ENCODE peak calls at places on chromosomes 12 and 14, in five cellular contexts. P, O, A, W and R are unnamed samples. For H3K9me3 and H3K4me1, the result is how much of the 10 kb centered on the place peaks cover.

GRCh38 chr14:32985881-32986280 is 47.2 kb downstream of the NPAS3 start:
- DNase-seq in P (no peak), W (no peak), O (no peak), A (no peak), R (no peak)

GRCh38 chr12:93090768-93091172 is 161.7 kb upstream of the EEA1 start:
- DNase-seq in O (no peak), W (no peak), P (no peak), A (peak), R (no peak)

GRCh38 chr12:47268501-47269459 is 189.0 kb upstream of the AMIGO2 start:
- DNase-seq in O (no peak), A (no peak), P (no peak), W (no peak), R (no peak)

GRCh38 chr12:107557026-107557425 is 128.6 kb upstream of the PWP1 start:
- DNase-seq in O (no peak), W (no peak), A (no peak), P (no peak), R (no peak)

GRCh38 chr12:114838480-114838879 is 154.5 kb upstream of the TBX3 start:
- DNase-seq in W (no peak), A (no peak), P (no peak), O (no peak), R (no peak)

GRCh38 chr14:69658664-69659261 is 47.4 kb downstream of the SUSD6 start:
- DNase-seq in O (no peak), P (no peak), A (no peak), W (no peak), R (no peak)

GRCh38 chr12:114396153-114396868 is 9.6 kb downstream of the TBX5 start:
- DNase-seq in P (no peak), O (no peak), W (no peak), A (no peak), R (no peak)

GRCh38 chr12:53145383-53145782 is 35.1 kb upstream of the ZNF740 start:
- DNase-seq in W (no peak), O (no peak), A (no peak), P (no peak), R (no peak)

GRCh38 chr12:20101046-20101445 is 267.3 kb upstream of the PDE3A start:
- DNase-seq in O (no peak), A (no peak), W (no peak), P (peak), R (peak)

GRCh38 chr14:64265222-64265621 is 28.9 kb downstream of the ESR2 start:
- DNase-seq in P (no peak), O (no peak), A (no peak), W (no peak), R (no peak)

GRCh38 chr12:82818276-82819035 is 131.8 kb downstream of the TMTC2 start:
- DNase-seq in A (no peak), W (no peak), O (no peak), P (no peak), R (no peak)

GRCh38 chr12:77751939-77752338 is 78.8 kb upstream of the NAV3 start:
- DNase-seq in P (no peak), W (no peak), A (no peak), O (no peak), R (no peak)

GRCh38 chr12:87660987-87661769 is 368.0 kb downstream of the C12orf50 start:
- DNase-seq in O (no peak), P (no peak), A (no peak), W (no peak), R (no peak)

GRCh38 chr12:71442567-71442931 is 3.0 kb downstream of the LGR5 start:
- DNase-seq in P (no peak), O (no peak), A (no peak), W (no peak), R (no peak)

GRCh38 chr12:12608557-12608957 is 3.1 kb upstream of the CREBL2 start:
- DNase-seq in P (no peak), O (no peak), A (no peak), W (no peak), R (no peak)

GRCh38 chr12:84172823-84173424 is 739.7 kb downstream of the SLC6A15 start:
- DNase-seq in O (peak), P (no peak), W (no peak), A (no peak), R (no peak)

GRCh38 chr12:103877934-103878510 is 37.0 kb upstream of the NT5DC3 start:
- DNase-seq in A (no peak), P (peak), O (no peak), W (no peak), R (no peak)

GRCh38 chr12:51721281-51721940 is 127.1 kb downstream of the FIGNL2 start:
- DNase-seq in W (peak), P (peak), O (peak), A (no peak), R (peak)

GRCh38 chr12:57019983-57020719 is 3.8 kb upstream of the TAC3 start:
- DNase-seq in W (no peak), P (no peak), A (no peak), O (no peak), R (no peak)

GRCh38 chr12:57016348-57016747 is at the start of gene TAC3:
- DNase-seq in O (no peak), P (no peak), A (no peak), W (no peak), R (no peak)

DNA sequence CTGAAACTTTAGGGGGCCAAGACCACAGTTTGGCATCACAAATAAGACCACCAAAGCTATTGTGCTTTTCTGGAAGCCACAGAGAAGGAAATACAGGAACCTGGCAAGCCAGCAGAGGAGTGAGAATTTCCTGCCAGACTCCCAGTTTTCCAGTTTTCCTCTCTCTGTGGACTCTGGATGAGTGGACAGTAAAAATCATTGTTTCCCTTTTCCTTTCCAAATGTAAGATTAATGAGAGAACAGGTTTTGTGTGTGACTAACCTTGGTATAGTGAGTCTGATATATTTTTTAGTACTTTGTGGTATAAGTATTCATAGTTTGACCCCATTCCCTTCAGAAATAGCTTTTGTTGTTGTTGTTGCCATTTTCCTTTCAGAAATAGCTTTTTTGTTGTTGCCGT is 2.6 kb upstream of the TAC3 start:
- DNase-seq in W (no peak), A (no peak), O (no peak), P (no peak), R (no peak)
- H3K4me3 ChIP-seq in W (no peak), A (no peak), O (no peak), P (no peak), R (no peak)

DNA sequence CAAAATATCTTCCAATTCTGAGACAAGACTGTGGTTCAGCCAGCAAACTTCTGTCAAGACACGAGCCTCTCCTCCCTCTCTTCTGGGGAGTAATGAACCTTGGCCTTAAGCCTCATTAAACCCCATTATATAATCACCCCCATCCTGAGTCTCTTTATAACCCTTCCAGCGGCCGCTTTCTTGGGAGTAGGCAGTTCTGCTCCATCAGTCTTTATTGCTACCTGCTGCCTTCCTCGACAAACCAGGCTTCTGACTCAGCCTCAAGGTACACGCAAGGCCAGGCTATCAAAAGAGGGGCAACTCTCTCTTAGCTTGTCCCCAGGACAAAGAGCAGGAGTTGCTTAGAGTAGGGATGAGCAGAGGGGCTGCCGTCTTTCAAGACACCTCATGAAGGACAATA is 300.8 kb upstream of the NOS1 start:
- DNase-seq in P (no peak), A (no peak), W (no peak), O (no peak), R (no peak)
- H3K9me3 ChIP-seq in P (under half), A (under half), W (under half), O (under half), R (under half)

DNA sequence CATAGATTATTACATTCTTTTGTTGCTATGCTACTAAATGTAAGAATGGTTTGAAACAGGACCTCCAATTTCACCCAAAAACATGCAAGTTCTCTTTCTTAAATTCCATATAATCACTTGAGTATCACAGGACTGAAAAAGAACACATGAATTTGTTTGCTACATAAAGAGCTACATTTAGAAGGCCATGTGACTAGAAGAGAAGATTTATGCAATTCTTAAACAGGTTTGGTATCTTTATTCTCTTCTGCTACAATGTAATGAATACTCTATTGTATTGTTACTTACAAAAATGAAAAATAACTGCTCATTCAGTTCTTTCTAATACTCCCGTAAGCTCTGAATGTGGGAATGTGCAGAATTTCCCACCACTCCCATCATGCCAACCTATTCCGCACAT is 9.3 kb downstream of the EPS8 start:
- DNase-seq in P (no peak), A (no peak), O (no peak), W (no peak), R (no peak)
- H3K4me1 ChIP-seq in P (under half), A (under half), O (under half), W (under half), R (under half)

GRCh38 chr12:96516472-96517417 is 27.4 kb downstream of the CFAP54 start:
- DNase-seq in P (peak), O (peak), W (peak), A (peak), R (peak)
- H3K4me3 ChIP-seq in P (no peak), O (no peak), W (no peak), A (no peak), R (no peak)

GRCh38 chr12:126355346-126355745 is 1290.1 kb downstream of the AACS start:
- DNase-seq in O (no peak), P (no peak), W (no peak), A (no peak), R (no peak)

GRCh38 chr12:126353604-126354003 is 1288.4 kb downstream of the AACS start:
- DNase-seq in A (no peak), W (no peak), O (no peak), P (no peak), R (no peak)

GRCh38 chr12:126358806-126359205 is 1293.6 kb downstream of the AACS start:
- DNase-seq in W (no peak), A (no peak), P (no peak), O (no peak), R (no peak)

GRCh38 chr12:126349383-126349782 is 1284.1 kb downstream of the AACS start:
- DNase-seq in W (no peak), O (no peak), A (no peak), P (no peak), R (no peak)

DNA sequence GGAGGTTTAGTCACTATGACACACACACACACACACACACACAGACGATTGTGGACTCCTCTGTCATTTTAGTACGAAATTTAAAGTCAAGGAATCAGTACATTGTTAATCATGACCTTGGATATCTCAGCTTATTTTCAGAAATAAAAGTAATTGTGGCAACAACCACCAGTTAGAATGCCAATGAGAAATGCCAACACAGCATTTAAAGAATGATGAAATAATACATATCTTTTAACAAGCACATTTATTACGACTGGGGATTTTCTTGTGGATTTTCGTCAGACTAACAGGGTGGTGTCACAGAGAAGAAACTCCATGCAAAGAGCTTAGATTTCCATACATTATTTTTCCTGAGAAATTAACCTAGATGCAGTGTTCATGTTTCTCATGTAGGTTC is 1289.4 kb downstream of the AACS start:
- DNase-seq in P (no peak), O (no peak), A (no peak), W (no peak), R (no peak)
- H3K9me3 ChIP-seq in P (under half), O (under half), A (under half), W (under half), R (under half)

GRCh38 chr12:116125084-116125483 is 152.4 kb downstream of the MED13L start:
- DNase-seq in A (no peak), O (no peak), P (no peak), W (no peak), R (no peak)

GRCh38 chr12:116125981-116126566 is 151.4 kb downstream of the MED13L start:
- DNase-seq in O (peak), A (no peak), P (no peak), W (no peak), R (no peak)

GRCh38 chr12:116122639-116123038 is 154.9 kb downstream of the MED13L start:
- DNase-seq in W (no peak), A (no peak), O (no peak), P (no peak), R (no peak)

GRCh38 chr12:116123511-116124258 is 153.8 kb downstream of the MED13L start:
- DNase-seq in O (peak), W (no peak), A (no peak), P (peak), R (no peak)

GRCh38 chr12:116121453-116121871 is 156.0 kb downstream of the MED13L start:
- DNase-seq in O (no peak), A (no peak), W (no peak), P (no peak), R (no peak)
- H3K4me1 ChIP-seq in O (half or more), A (half or more), W (half or more), P (half or more), R (under half)

GRCh38 chr14:99237288-99237687 is 34.7 kb downstream of the BCL11B start:
- DNase-seq in A (no peak), W (no peak), O (peak), P (no peak), R (no peak)

GRCh38 chr14:99236386-99237133 is 35.4 kb downstream of the BCL11B start:
- DNase-seq in O (no peak), A (no peak), P (no peak), W (no peak), R (no peak)

GRCh38 chr14:99234982-99235491 is 37.0 kb downstream of the BCL11B start:
- DNase-seq in P (no peak), A (no peak), O (no peak), W (no peak), R (no peak)

GRCh38 chr14:99234366-99234765 is 37.6 kb downstream of the BCL11B start:
- DNase-seq in W (no peak), A (no peak), O (no peak), P (no peak), R (peak)

GRCh38 chr14:99235578-99235977 is 36.4 kb downstream of the BCL11B start:
- DNase-seq in P (no peak), O (no peak), W (no peak), A (no peak), R (no peak)
- H3K4me3 ChIP-seq in P (no peak), O (no peak), W (no peak), A (no peak), R (no peak)